ENCODE peak calls at places on chromosomes 7 and 10, in seven cellular contexts. U is spleen; T is pancreas; D is aorta; S is upper lobe of right lung; Y is ovary; P is CD8-positive, alpha-beta T cell. W is an unnamed sample. For H3K27me3, the result is how much of the 10 kb centered on the place peaks cover.

GRCh38 chr10:7264313-7264741 is 146.5 kb downstream of the SFMBT2 start:
- DNase-seq in U (no peak), T (no peak), D (no peak), S (no peak), Y (no peak), P (no peak), W (no peak)

GRCh38 chr7:74025146-74025545 is 2.8 kb upstream of the ELN start:
- DNase-seq in U (no peak), T (peak), D (no peak), S (no peak), Y (no peak), P (no peak), W (no peak)

GRCh38 chr7:668139-668871 is 58.2 kb upstream of the DNAAF5 start:
- DNase-seq in U (peak), T (peak), D (peak), S (no peak), Y (peak), P (no peak), W (no peak)

GRCh38 chr7:26694156-26694555 is 170.2 kb downstream of the SKAP2 start:
- DNase-seq in U (no peak), T (no peak), D (no peak), S (no peak), Y (no peak), P (no peak), W (no peak)

GRCh38 chr7:41010967-41011366 is 691.9 kb downstream of the INHBA start:
- DNase-seq in U (no peak), T (no peak), D (no peak), S (no peak), Y (no peak), P (no peak), W (no peak)

GRCh38 chr7:93315896-93316295 is 83.7 kb downstream of the VPS50 start:
- DNase-seq in U (no peak), T (no peak), D (no peak), S (no peak), Y (no peak), P (no peak), W (no peak)

GRCh38 chr10:451021-451471 is 238.4 kb downstream of the DIP2C start:
- DNase-seq in U (peak), T (no peak), D (no peak), S (no peak), Y (no peak), P (peak), W (no peak)

GRCh38 chr10:123380491-123381085 is 226.4 kb downstream of the BUB3 start:
- DNase-seq in U (no peak), T (no peak), D (no peak), S (no peak), Y (no peak), P (no peak), W (no peak)

GRCh38 chr7:133275008-133275407 is 22.1 kb downstream of the EXOC4 start:
- DNase-seq in U (no peak), T (no peak), D (no peak), S (no peak), Y (no peak), P (no peak), W (peak)

GRCh38 chr7:29806793-29807178 is 478 bp downstream of the WIPF3 start:
- DNase-seq in U (no peak), T (no peak), D (no peak), S (no peak), Y (peak), P (no peak), W (peak)

GRCh38 chr7:137953043-137953691 is 48.7 kb downstream of the CREB3L2 start:
- DNase-seq in U (no peak), T (no peak), D (no peak), S (no peak), Y (no peak), P (no peak), W (no peak)

GRCh38 chr10:6214612-6215011 is 11.9 kb downstream of the PFKFB3 start:
- DNase-seq in U (no peak), T (peak), D (no peak), S (no peak), Y (no peak), P (no peak), W (no peak)

GRCh38 chr10:43395571-43396060 is 13.4 kb downstream of the HNRNPF start:
- DNase-seq in U (peak), T (no peak), D (no peak), S (no peak), Y (no peak), P (peak), W (no peak)

GRCh38 chr7:133235212-133235883 is 17.5 kb upstream of the EXOC4 start:
- DNase-seq in U (no peak), T (no peak), D (no peak), S (no peak), Y (no peak), P (no peak), W (no peak)

GRCh38 chr10:22805304-22805703 is 90.9 kb upstream of the PIP4K2A start:
- DNase-seq in U (no peak), T (no peak), D (no peak), S (no peak), Y (no peak), P (no peak), W (no peak)

GRCh38 chr10:62812672-62813439 is 3.3 kb downstream of the EGR2 start:
- DNase-seq in U (peak), T (no peak), D (no peak), S (peak), Y (no peak), P (no peak), W (no peak)

GRCh38 chr7:44244282-44244681 is 43.5 kb downstream of the YKT6 start:
- DNase-seq in U (no peak), T (no peak), D (no peak), S (no peak), Y (no peak), P (peak), W (peak)

GRCh38 chr7:99312316-99313203 is 13.1 kb upstream of the ARPC1A start:
- DNase-seq in U (peak), T (no peak), D (peak), S (no peak), Y (peak), P (peak), W (peak)

GRCh38 chr10:30438016-30438850 is 4.2 kb downstream of the MAP3K8 start:
- DNase-seq in U (no peak), T (no peak), D (no peak), S (no peak), Y (no peak), P (no peak), W (no peak)

GRCh38 chr7:32618987-32619386 is 123.7 kb downstream of the AVL9 start:
- DNase-seq in U (no peak), T (no peak), D (no peak), S (no peak), Y (no peak), P (no peak), W (no peak)

GRCh38 chr10:21173433-21173963 is 276.4 kb upstream of the NEBL start:
- DNase-seq in U (no peak), T (peak), D (no peak), S (no peak), Y (peak), P (no peak), W (peak)

GRCh38 chr10:86261470-86261869 is 105.1 kb downstream of the GRID1 start:
- DNase-seq in U (peak), T (no peak), D (no peak), S (peak), Y (no peak), P (no peak), W (no peak)

GRCh38 chr7:99707096-99707495 is 27.3 kb upstream of the CYP3A5 start:
- DNase-seq in U (no peak), T (no peak), D (no peak), S (no peak), Y (no peak), P (no peak), W (no peak)

GRCh38 chr7:12759112-12759511 is 71.7 kb downstream of the ARL4A start:
- DNase-seq in U (no peak), T (no peak), D (no peak), S (no peak), Y (no peak), P (no peak), W (no peak)

GRCh38 chr7:130400120-130400572 is 19.9 kb downstream of the CPA1 start:
- DNase-seq in U (no peak), T (no peak), D (no peak), S (no peak), Y (no peak), P (no peak), W (no peak)

GRCh38 chr10:90855126-90855525 is 2.7 kb downstream of the HTR7 start:
- DNase-seq in U (no peak), T (no peak), D (no peak), S (no peak), Y (no peak), P (no peak), W (no peak)
- H3K27me3 ChIP-seq in U (half or more), T (under half), D (under half), S (half or more), Y (under half), P (under half), W (under half)

GRCh38 chr10:13717936-13718772 is 131.4 kb downstream of the PRPF18 start:
- DNase-seq in U (peak), T (peak), D (peak), S (peak), Y (peak), P (peak), W (no peak)
- H3K4me3 ChIP-seq in U (peak), T (peak), D (no peak), S (peak), Y (peak), P (peak), W (no peak)

GRCh38 chr10:46550076-46550790 is 6.2 kb downstream of the GPRIN2 start:
- DNase-seq in U (peak), T (peak), D (peak), S (peak), Y (peak), P (peak), W (peak)

GRCh38 chr10:46548781-46549090 is 7.7 kb downstream of the GPRIN2 start:
- DNase-seq in U (peak), T (no peak), D (no peak), S (no peak), Y (no peak), P (peak), W (no peak)

GRCh38 chr10:46547881-46548780 is 8.3 kb downstream of the GPRIN2 start:
- DNase-seq in U (peak), T (peak), D (peak), S (peak), Y (no peak), P (peak), W (peak)

GRCh38 chr10:46550795-46551700 is 5.4 kb downstream of the GPRIN2 start:
- DNase-seq in U (peak), T (peak), D (peak), S (no peak), Y (peak), P (no peak), W (no peak)

GRCh38 chr10:46549171-46550075 is 7.0 kb downstream of the GPRIN2 start:
- DNase-seq in U (peak), T (peak), D (peak), S (peak), Y (no peak), P (peak), W (peak)
- H3K27me3 ChIP-seq in U (under half), T (under half), D (under half), S (under half), Y (under half), P (under half), W (under half)

GRCh38 chr10:101145750-101146391 is 14.8 kb downstream of the TLX1 start:
- DNase-seq in U (no peak), T (peak), D (no peak), S (no peak), Y (no peak), P (no peak), W (peak)

GRCh38 chr10:101145145-101145544 is 14.0 kb downstream of the TLX1 start:
- DNase-seq in U (no peak), T (no peak), D (no peak), S (no peak), Y (no peak), P (no peak), W (no peak)

GRCh38 chr10:101143354-101143648 is 12.2 kb downstream of the TLX1 start:
- DNase-seq in U (no peak), T (no peak), D (no peak), S (no peak), Y (no peak), P (no peak), W (no peak)

GRCh38 chr10:101144053-101144452 is 13.0 kb downstream of the TLX1 start:
- DNase-seq in U (no peak), T (no peak), D (no peak), S (no peak), Y (no peak), P (no peak), W (no peak)

GRCh38 chr10:101146392-101147251 is 15.5 kb downstream of the TLX1 start:
- DNase-seq in U (no peak), T (peak), D (no peak), S (peak), Y (no peak), P (no peak), W (peak)
- H3K4me3 ChIP-seq in U (peak), T (no peak), D (no peak), S (no peak), Y (no peak), P (no peak), W (peak)

W was measured in H7.